ENCODE peak calls at places on chromosomes 3 and 15, in four cellular contexts. J is HL-60, Y is GM12878, E is K562. V is an unnamed sample.

GRCh38 chr3:33919312-33919711 is 120.9 kb downstream of the PDCD6IP start:
- DNase-seq in J (no peak), E (no peak), Y (no peak), V (no peak)

GRCh38 chr3:32508731-32509130 is 6.1 kb upstream of the CMTM6 start:
- DNase-seq in Y (no peak), E (no peak), J (no peak), V (no peak)

GRCh38 chr3:4770561-4770960 is 208.7 kb upstream of the BHLHE40 start:
- DNase-seq in E (no peak), Y (no peak), J (no peak), V (no peak)

GRCh38 chr3:64223809-64224570 is 1.3 kb downstream of the PRICKLE2 start:
- DNase-seq in Y (no peak), J (no peak), E (no peak), V (no peak)

GRCh38 chr15:65917936-65918335 is 48.6 kb downstream of the RAB11A start:
- DNase-seq in E (no peak), J (no peak), Y (no peak), V (no peak)

GRCh38 chr3:188465311-188465710 is 311.4 kb downstream of the LPP start:
- DNase-seq in J (no peak), Y (no peak), E (no peak), V (no peak)

GRCh38 chr3:45272411-45272810 is 46.3 kb upstream of the TMEM158 start:
- DNase-seq in E (no peak), J (no peak), Y (no peak), V (no peak)

GRCh38 chr15:40338921-40339620 is 1.7 kb downstream of the CCDC9B start:
- DNase-seq in Y (no peak), E (no peak), J (no peak), V (no peak)

GRCh38 chr3:161559177-161559998 is 62.8 kb downstream of the OTOL1 start:
- DNase-seq in E (peak; percentile 9), J (peak; percentile 20), Y (no peak), V (no peak)

GRCh38 chr3:14907043-14907966 is 40.1 kb upstream of the NR2C2 start:
- DNase-seq in E (no peak), Y (no peak), J (no peak), V (no peak)

GRCh38 chr15:73273181-73274002 is 95.4 kb downstream of the HCN4 start:
- DNase-seq in J (peak; percentile 54), E (peak; percentile 59), Y (no peak), V (peak; percentile 30)

GRCh38 chr3:73687081-73688004 is 62.6 kb upstream of the PDZRN3 start:
- DNase-seq in E (no peak), J (no peak), Y (no peak), V (no peak)

GRCh38 chr3:70608434-70608833 is 296.0 kb upstream of the MDFIC2 start:
- DNase-seq in J (no peak), E (no peak), Y (no peak), V (no peak)

GRCh38 chr15:59400103-59400813 is 27.6 kb upstream of the MYO1E start:
- DNase-seq in Y (no peak), J (no peak), E (no peak), V (no peak)

GRCh38 chr15:59396211-59396610 is 23.5 kb upstream of the MYO1E start:
- DNase-seq in J (no peak), Y (no peak), E (no peak), V (no peak)

GRCh38 chr15:59396660-59397059 is 24.0 kb upstream of the MYO1E start:
- DNase-seq in Y (no peak), J (no peak), E (no peak), V (no peak)

GRCh38 chr15:59399465-59400102 is 26.9 kb upstream of the MYO1E start:
- DNase-seq in J (peak; percentile 10), Y (peak; percentile 77), E (no peak), V (no peak)

GRCh38 chr15:59398220-59398619 is 25.5 kb upstream of the MYO1E start:
- DNase-seq in E (no peak), Y (no peak), J (no peak), V (no peak)
- TF ChIP-seq SPI1 in E (no peak), Y (no peak), J (no peak), V (peak; percentile 8)

DNA sequence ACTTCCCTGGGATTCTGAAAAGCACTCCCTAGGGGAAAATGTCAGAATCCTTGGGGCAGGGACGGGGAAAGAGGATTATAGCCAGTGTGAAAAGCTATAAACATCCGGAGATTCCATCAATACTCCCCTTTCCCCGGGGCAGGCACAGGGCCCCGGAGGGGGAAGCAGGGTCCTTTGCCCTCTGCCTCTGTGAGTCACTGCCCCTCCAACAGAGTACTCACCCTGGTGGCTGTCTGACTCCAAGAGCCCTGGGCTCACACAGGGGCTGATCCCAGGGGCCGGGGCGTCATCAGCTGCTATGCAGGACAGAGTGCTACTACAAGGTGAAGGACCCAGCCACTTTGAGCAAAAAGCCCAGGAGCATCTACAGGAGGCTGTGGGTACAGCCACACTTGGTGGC is 133.0 kb upstream of the PRR20G start:
- DNase-seq in J (no peak), Y (no peak), E (no peak), V (no peak)
- TF ChIP-seq POLR2AphosphoS5 in J (no peak), Y (no peak), E (no peak), V (no peak)

GRCh38 chr3:127034990-127035652 is 52.2 kb downstream of the PLXNA1 start:
- DNase-seq in E (no peak), J (no peak), Y (no peak), V (no peak)
- TF ChIP-seq SPI1 in E (no peak), J (no peak), Y (no peak), V (no peak)

GRCh38 chr15:57635300-57635944 is 43.7 kb downstream of the MYZAP start:
- DNase-seq in Y (no peak), J (no peak), E (no peak), V (no peak)
- TF ChIP-seq POLR2AphosphoS5 in Y (no peak), J (no peak), E (no peak), V (no peak)

GRCh38 chr15:101058735-101059134 is 139.6 kb downstream of the LRRK1 start:
- DNase-seq in J (peak; percentile 34), E (no peak), Y (no peak), V (no peak)

GRCh38 chr15:101055411-101055810 is 136.3 kb downstream of the LRRK1 start:
- DNase-seq in E (no peak), J (no peak), Y (no peak), V (no peak)

GRCh38 chr15:101059381-101060341 is 140.5 kb downstream of the LRRK1 start:
- DNase-seq in E (no peak), J (no peak), Y (no peak), V (no peak)

GRCh38 chr15:101056366-101057334 is 137.5 kb downstream of the LRRK1 start:
- DNase-seq in E (no peak), J (peak; percentile 64), Y (no peak), V (no peak)

DNA sequence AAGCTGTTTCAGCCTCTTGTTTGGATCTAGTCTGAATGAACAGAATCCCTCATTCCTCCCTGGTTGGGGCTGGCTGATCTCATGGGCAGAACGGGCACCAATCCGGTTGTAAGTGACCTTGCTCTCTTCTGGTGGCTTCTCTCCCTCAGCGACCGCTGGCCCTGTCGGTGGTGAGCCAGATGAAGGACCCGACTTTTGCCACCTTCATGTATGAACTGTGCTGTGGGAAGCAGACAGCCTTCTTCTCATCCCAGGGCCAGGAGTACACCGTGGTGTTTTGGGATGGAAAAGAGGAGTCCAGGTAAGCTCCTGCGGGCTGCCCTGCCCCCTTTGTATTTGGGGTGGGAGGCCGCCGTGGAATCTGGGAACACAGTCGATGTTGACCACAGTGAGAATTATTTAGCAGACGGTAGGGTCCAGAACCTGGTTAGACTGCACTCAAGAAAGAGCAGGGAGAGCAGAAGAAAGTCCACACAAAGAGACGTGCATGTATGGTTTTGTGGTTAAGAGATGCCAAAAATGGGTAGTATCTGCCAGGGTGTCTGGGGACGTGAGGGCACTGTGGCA is 138.8 kb downstream of the LRRK1 start:
- DNase-seq in J (no peak), E (no peak), Y (no peak), V (no peak)
- TF ChIP-seq SPI1 in J (no peak), E (no peak), Y (no peak), V (no peak)

DNA sequence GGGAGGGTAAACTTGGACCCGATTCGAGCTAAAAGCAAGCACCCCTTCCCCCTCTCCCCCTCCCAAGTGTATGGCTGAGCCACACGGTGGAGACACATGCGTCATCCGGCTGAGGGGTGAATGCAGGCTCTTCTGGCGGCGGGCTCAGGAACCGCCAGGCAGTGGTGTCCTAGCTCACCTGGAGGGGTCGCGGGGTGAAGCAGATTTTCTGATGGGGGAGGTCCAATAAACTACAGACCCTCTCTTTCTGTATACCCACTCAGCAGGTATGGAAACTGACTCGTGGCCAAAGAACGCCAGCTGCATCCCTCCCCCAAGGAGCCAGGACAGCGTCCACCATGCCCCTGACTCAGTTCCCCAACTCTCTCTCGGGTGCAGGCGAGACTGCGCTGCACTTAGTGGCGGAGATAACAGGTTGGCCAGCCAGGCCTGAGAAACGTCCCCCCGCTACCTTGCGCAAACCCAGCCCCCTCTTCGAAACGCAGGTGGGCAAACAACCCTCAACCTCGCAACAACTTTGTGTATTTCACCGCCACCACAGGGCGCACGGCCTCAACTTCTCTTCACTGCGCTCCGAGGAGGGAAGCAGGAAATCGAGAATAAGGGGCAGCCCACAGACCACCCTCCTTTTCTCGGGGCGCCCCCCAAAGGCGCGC is 1.3 kb downstream of the MAGI1 start:
- DNase-seq in J (no peak), E (peak; percentile 7), Y (no peak), V (no peak)
- TF ChIP-seq POLR2AphosphoS5 in J (no peak), E (no peak), Y (no peak), V (no peak)

GRCh38 chr15:91813924-91814323 is 39.6 kb upstream of the SLCO3A1 start:
- DNase-seq in E (no peak), Y (no peak), J (no peak), V (no peak)

GRCh38 chr15:91821458-91821857 is 32.0 kb upstream of the SLCO3A1 start:
- DNase-seq in E (no peak), Y (no peak), J (no peak), V (no peak)

GRCh38 chr15:91816942-91817341 is 36.6 kb upstream of the SLCO3A1 start:
- DNase-seq in E (no peak), J (no peak), Y (no peak), V (no peak)
- TF ChIP-seq SPI1 in E (no peak), J (no peak), Y (no peak), V (no peak)

GRCh38 chr15:100111103-100112060 is 230.4 kb downstream of the ADAMTS17 start:
- DNase-seq in J (peak; percentile 85), Y (no peak), E (peak; percentile 11), V (no peak)
- TF ChIP-seq POLR2AphosphoS5 in J (peak; percentile 49), Y (no peak), E (no peak), V (no peak)

GRCh38 chr3:99872633-99873254 is 55.1 kb downstream of the CMSS1 start:
- DNase-seq in Y (peak; percentile 50), E (peak; percentile 6), J (no peak), V (no peak)
- TF ChIP-seq SPI1 in Y (no peak), E (no peak), J (no peak), V (no peak)

DNA sequence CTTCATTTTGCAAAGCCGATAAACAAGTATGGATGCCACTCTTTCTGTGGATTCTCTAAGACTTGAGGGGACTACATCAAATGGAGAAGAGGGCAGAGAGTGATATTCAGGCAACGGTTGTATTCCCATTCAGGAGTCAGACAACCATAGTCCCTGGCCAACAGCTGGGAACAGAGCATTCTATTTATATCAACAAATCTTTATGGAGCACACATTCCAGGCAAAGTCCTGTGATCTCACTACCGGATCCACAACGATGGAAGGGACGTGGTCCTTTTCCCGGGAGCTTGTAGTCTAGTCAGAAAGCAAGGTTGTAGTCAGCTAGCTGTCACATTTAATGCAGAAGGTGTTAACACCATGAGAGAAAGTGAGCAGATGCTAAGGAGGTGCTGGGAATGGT is 312.3 kb upstream of the CTNNB1 start:
- DNase-seq in J (no peak), E (no peak), Y (no peak), V (no peak)
- TF ChIP-seq POLR2AphosphoS5 in J (no peak), E (no peak), Y (no peak), V (no peak)